ENCODE peak calls at places on chromosomes 5 and 9, in eight cellular contexts. One of them, this sample, is unnamed.

GRCh38 chr9:2235623-2236022 is 220.5 kb downstream of the SMARCA2 start:
- DNase-seq in HEK293T: no peak
- DNase-seq in SJSA1: no peak
- DNase-seq in stimulated activated CD4-positive, alpha-beta T cell treated with anti-CD3 and anti-CD28 coated beads, Interleukin-2, amount 100 ng/mL, for 48 hours: no peak
- DNase-seq in GM23248: no peak
- DNase-seq in putamen: no peak
- DNase-seq in fibroblast of mammary gland: no peak
- DNase-seq in stimulated activated CD8-positive, alpha-beta memory T cell treated with anti-CD3 and anti-CD28 coated beads, Interleukin-15, amount 100 ng/mL, for 1 hour: no peak
- DNase-seq in this sample: no peak

GRCh38 chr9:126248680-126249079 is 77.9 kb upstream of the MVB12B start:
- DNase-seq in HEK293T: no peak
- DNase-seq in SJSA1: no peak
- DNase-seq in stimulated activated CD4-positive, alpha-beta T cell treated with anti-CD3 and anti-CD28 coated beads, Interleukin-2, amount 100 ng/mL, for 48 hours: no peak
- DNase-seq in GM23248: peak
- DNase-seq in putamen: no peak
- DNase-seq in fibroblast of mammary gland: peak
- DNase-seq in stimulated activated CD8-positive, alpha-beta memory T cell treated with anti-CD3 and anti-CD28 coated beads, Interleukin-15, amount 100 ng/mL, for 1 hour: no peak
- DNase-seq in this sample: no peak

GRCh38 chr5:98309785-98310566 is 463.5 kb upstream of the RGMB start:
- DNase-seq in HEK293T: no peak
- DNase-seq in SJSA1: peak
- DNase-seq in stimulated activated CD4-positive, alpha-beta T cell treated with anti-CD3 and anti-CD28 coated beads, Interleukin-2, amount 100 ng/mL, for 48 hours: no peak
- DNase-seq in GM23248: peak
- DNase-seq in putamen: peak
- DNase-seq in fibroblast of mammary gland: peak
- DNase-seq in stimulated activated CD8-positive, alpha-beta memory T cell treated with anti-CD3 and anti-CD28 coated beads, Interleukin-15, amount 100 ng/mL, for 1 hour: no peak
- DNase-seq in this sample: no peak

GRCh38 chr9:115275753-115276152 is 157.8 kb upstream of the TNC start:
- DNase-seq in HEK293T: no peak
- DNase-seq in SJSA1: no peak
- DNase-seq in stimulated activated CD4-positive, alpha-beta T cell treated with anti-CD3 and anti-CD28 coated beads, Interleukin-2, amount 100 ng/mL, for 48 hours: no peak
- DNase-seq in GM23248: no peak
- DNase-seq in putamen: no peak
- DNase-seq in fibroblast of mammary gland: no peak
- DNase-seq in stimulated activated CD8-positive, alpha-beta memory T cell treated with anti-CD3 and anti-CD28 coated beads, Interleukin-15, amount 100 ng/mL, for 1 hour: no peak
- DNase-seq in this sample: no peak

GRCh38 chr9:126947529-126947928 is 32.9 kb downstream of the RALGPS1 start:
- DNase-seq in HEK293T: no peak
- DNase-seq in SJSA1: no peak
- DNase-seq in stimulated activated CD4-positive, alpha-beta T cell treated with anti-CD3 and anti-CD28 coated beads, Interleukin-2, amount 100 ng/mL, for 48 hours: no peak
- DNase-seq in GM23248: no peak
- DNase-seq in putamen: no peak
- DNase-seq in fibroblast of mammary gland: no peak
- DNase-seq in stimulated activated CD8-positive, alpha-beta memory T cell treated with anti-CD3 and anti-CD28 coated beads, Interleukin-15, amount 100 ng/mL, for 1 hour: no peak
- DNase-seq in this sample: no peak

GRCh38 chr5:134465856-134466240 is 54.2 kb upstream of the CDKN2AIPNL start:
- DNase-seq in HEK293T: peak
- DNase-seq in SJSA1: peak
- DNase-seq in stimulated activated CD4-positive, alpha-beta T cell treated with anti-CD3 and anti-CD28 coated beads, Interleukin-2, amount 100 ng/mL, for 48 hours: peak
- DNase-seq in GM23248: peak
- DNase-seq in putamen: peak
- DNase-seq in fibroblast of mammary gland: peak
- DNase-seq in stimulated activated CD8-positive, alpha-beta memory T cell treated with anti-CD3 and anti-CD28 coated beads, Interleukin-15, amount 100 ng/mL, for 1 hour: no peak
- DNase-seq in this sample: no peak

GRCh38 chr5:55897905-55898304 is 46.7 kb downstream of the IL31RA start:
- DNase-seq in HEK293T: no peak
- DNase-seq in SJSA1: peak
- DNase-seq in stimulated activated CD4-positive, alpha-beta T cell treated with anti-CD3 and anti-CD28 coated beads, Interleukin-2, amount 100 ng/mL, for 48 hours: no peak
- DNase-seq in GM23248: peak
- DNase-seq in putamen: no peak
- DNase-seq in fibroblast of mammary gland: peak
- DNase-seq in stimulated activated CD8-positive, alpha-beta memory T cell treated with anti-CD3 and anti-CD28 coated beads, Interleukin-15, amount 100 ng/mL, for 1 hour: no peak
- DNase-seq in this sample: no peak

GRCh38 chr5:137361275-137361674 is 137.9 kb downstream of the SPOCK1 start:
- DNase-seq in HEK293T: no peak
- DNase-seq in SJSA1: no peak
- DNase-seq in stimulated activated CD4-positive, alpha-beta T cell treated with anti-CD3 and anti-CD28 coated beads, Interleukin-2, amount 100 ng/mL, for 48 hours: no peak
- DNase-seq in GM23248: peak
- DNase-seq in putamen: no peak
- DNase-seq in fibroblast of mammary gland: no peak
- DNase-seq in stimulated activated CD8-positive, alpha-beta memory T cell treated with anti-CD3 and anti-CD28 coated beads, Interleukin-15, amount 100 ng/mL, for 1 hour: no peak
- DNase-seq in this sample: no peak

GRCh38 chr5:45800331-45800730 is 104.2 kb upstream of the HCN1 start:
- DNase-seq in HEK293T: no peak
- DNase-seq in SJSA1: no peak
- DNase-seq in stimulated activated CD4-positive, alpha-beta T cell treated with anti-CD3 and anti-CD28 coated beads, Interleukin-2, amount 100 ng/mL, for 48 hours: no peak
- DNase-seq in GM23248: no peak
- DNase-seq in putamen: no peak
- DNase-seq in fibroblast of mammary gland: no peak
- DNase-seq in stimulated activated CD8-positive, alpha-beta memory T cell treated with anti-CD3 and anti-CD28 coated beads, Interleukin-15, amount 100 ng/mL, for 1 hour: no peak
- DNase-seq in this sample: no peak

GRCh38 chr9:135137398-135137832 is 49.9 kb downstream of the OLFM1 start:
- DNase-seq in HEK293T: no peak
- DNase-seq in SJSA1: peak
- DNase-seq in stimulated activated CD4-positive, alpha-beta T cell treated with anti-CD3 and anti-CD28 coated beads, Interleukin-2, amount 100 ng/mL, for 48 hours: no peak
- DNase-seq in GM23248: peak
- DNase-seq in putamen: peak
- DNase-seq in fibroblast of mammary gland: peak
- DNase-seq in stimulated activated CD8-positive, alpha-beta memory T cell treated with anti-CD3 and anti-CD28 coated beads, Interleukin-15, amount 100 ng/mL, for 1 hour: no peak
- DNase-seq in this sample: peak

GRCh38 chr9:98140503-98140902 is 21.5 kb upstream of the TRIM14 start:
- DNase-seq in HEK293T: no peak
- DNase-seq in SJSA1: no peak
- DNase-seq in stimulated activated CD4-positive, alpha-beta T cell treated with anti-CD3 and anti-CD28 coated beads, Interleukin-2, amount 100 ng/mL, for 48 hours: no peak
- DNase-seq in GM23248: no peak
- DNase-seq in putamen: no peak
- DNase-seq in fibroblast of mammary gland: no peak
- DNase-seq in stimulated activated CD8-positive, alpha-beta memory T cell treated with anti-CD3 and anti-CD28 coated beads, Interleukin-15, amount 100 ng/mL, for 1 hour: no peak
- DNase-seq in this sample: no peak

GRCh38 chr9:111052831-111053230 is 14.6 kb upstream of the LPAR1 start:
- DNase-seq in HEK293T: no peak
- DNase-seq in SJSA1: no peak
- DNase-seq in stimulated activated CD4-positive, alpha-beta T cell treated with anti-CD3 and anti-CD28 coated beads, Interleukin-2, amount 100 ng/mL, for 48 hours: no peak
- DNase-seq in GM23248: peak
- DNase-seq in putamen: no peak
- DNase-seq in fibroblast of mammary gland: no peak
- DNase-seq in stimulated activated CD8-positive, alpha-beta memory T cell treated with anti-CD3 and anti-CD28 coated beads, Interleukin-15, amount 100 ng/mL, for 1 hour: no peak
- DNase-seq in this sample: no peak

GRCh38 chr5:132751444-132751843 is 4.2 kb downstream of the CCNI2 start:
- DNase-seq in HEK293T: no peak
- DNase-seq in SJSA1: peak
- DNase-seq in stimulated activated CD4-positive, alpha-beta T cell treated with anti-CD3 and anti-CD28 coated beads, Interleukin-2, amount 100 ng/mL, for 48 hours: no peak
- DNase-seq in GM23248: peak
- DNase-seq in putamen: no peak
- DNase-seq in fibroblast of mammary gland: peak
- DNase-seq in stimulated activated CD8-positive, alpha-beta memory T cell treated with anti-CD3 and anti-CD28 coated beads, Interleukin-15, amount 100 ng/mL, for 1 hour: no peak
- DNase-seq in this sample: no peak

GRCh38 chr5:56848206-56848605 is 32.9 kb downstream of the MAP3K1 start:
- DNase-seq in HEK293T: no peak
- DNase-seq in SJSA1: no peak
- DNase-seq in stimulated activated CD4-positive, alpha-beta T cell treated with anti-CD3 and anti-CD28 coated beads, Interleukin-2, amount 100 ng/mL, for 48 hours: no peak
- DNase-seq in GM23248: no peak
- DNase-seq in putamen: no peak
- DNase-seq in fibroblast of mammary gland: no peak
- DNase-seq in stimulated activated CD8-positive, alpha-beta memory T cell treated with anti-CD3 and anti-CD28 coated beads, Interleukin-15, amount 100 ng/mL, for 1 hour: no peak
- DNase-seq in this sample: no peak

GRCh38 chr5:132055441-132055807 is 5.0 kb upstream of the IL3 start:
- DNase-seq in HEK293T: no peak
- DNase-seq in SJSA1: no peak
- DNase-seq in stimulated activated CD4-positive, alpha-beta T cell treated with anti-CD3 and anti-CD28 coated beads, Interleukin-2, amount 100 ng/mL, for 48 hours: no peak
- DNase-seq in GM23248: no peak
- DNase-seq in putamen: no peak
- DNase-seq in fibroblast of mammary gland: no peak
- DNase-seq in stimulated activated CD8-positive, alpha-beta memory T cell treated with anti-CD3 and anti-CD28 coated beads, Interleukin-15, amount 100 ng/mL, for 1 hour: no peak
- DNase-seq in this sample: no peak

GRCh38 chr5:159442210-159442850 is 112.0 kb upstream of the IL12B start:
- DNase-seq in HEK293T: no peak
- DNase-seq in SJSA1: no peak
- DNase-seq in stimulated activated CD4-positive, alpha-beta T cell treated with anti-CD3 and anti-CD28 coated beads, Interleukin-2, amount 100 ng/mL, for 48 hours: no peak
- DNase-seq in GM23248: no peak
- DNase-seq in putamen: no peak
- DNase-seq in fibroblast of mammary gland: no peak
- DNase-seq in stimulated activated CD8-positive, alpha-beta memory T cell treated with anti-CD3 and anti-CD28 coated beads, Interleukin-15, amount 100 ng/mL, for 1 hour: no peak
- DNase-seq in this sample: no peak

GRCh38 chr9:89418882-89419641 is 78.9 kb downstream of the SEMA4D start:
- DNase-seq in HEK293T: no peak
- DNase-seq in SJSA1: no peak
- DNase-seq in stimulated activated CD4-positive, alpha-beta T cell treated with anti-CD3 and anti-CD28 coated beads, Interleukin-2, amount 100 ng/mL, for 48 hours: peak
- DNase-seq in GM23248: no peak
- DNase-seq in putamen: no peak
- DNase-seq in fibroblast of mammary gland: no peak
- DNase-seq in stimulated activated CD8-positive, alpha-beta memory T cell treated with anti-CD3 and anti-CD28 coated beads, Interleukin-15, amount 100 ng/mL, for 1 hour: peak
- DNase-seq in this sample: no peak

GRCh38 chr9:132381966-132382541 is 24.6 kb downstream of the TTF1 start:
- DNase-seq in HEK293T: no peak
- DNase-seq in SJSA1: no peak
- DNase-seq in stimulated activated CD4-positive, alpha-beta T cell treated with anti-CD3 and anti-CD28 coated beads, Interleukin-2, amount 100 ng/mL, for 48 hours: no peak
- DNase-seq in GM23248: no peak
- DNase-seq in putamen: no peak
- DNase-seq in fibroblast of mammary gland: no peak
- DNase-seq in stimulated activated CD8-positive, alpha-beta memory T cell treated with anti-CD3 and anti-CD28 coated beads, Interleukin-15, amount 100 ng/mL, for 1 hour: no peak
- DNase-seq in this sample: no peak

GRCh38 chr5:53556001-53556400 is 4.4 kb upstream of the NDUFS4 start:
- DNase-seq in HEK293T: no peak
- DNase-seq in SJSA1: no peak
- DNase-seq in stimulated activated CD4-positive, alpha-beta T cell treated with anti-CD3 and anti-CD28 coated beads, Interleukin-2, amount 100 ng/mL, for 48 hours: no peak
- DNase-seq in GM23248: no peak
- DNase-seq in putamen: no peak
- DNase-seq in fibroblast of mammary gland: no peak
- DNase-seq in stimulated activated CD8-positive, alpha-beta memory T cell treated with anti-CD3 and anti-CD28 coated beads, Interleukin-15, amount 100 ng/mL, for 1 hour: no peak
- DNase-seq in this sample: no peak

GRCh38 chr9:88197016-88197415 is 58.7 kb upstream of the SPATA31C2 start:
- DNase-seq in HEK293T: no peak
- DNase-seq in SJSA1: no peak
- DNase-seq in stimulated activated CD4-positive, alpha-beta T cell treated with anti-CD3 and anti-CD28 coated beads, Interleukin-2, amount 100 ng/mL, for 48 hours: no peak
- DNase-seq in GM23248: peak
- DNase-seq in putamen: no peak
- DNase-seq in fibroblast of mammary gland: peak
- DNase-seq in stimulated activated CD8-positive, alpha-beta memory T cell treated with anti-CD3 and anti-CD28 coated beads, Interleukin-15, amount 100 ng/mL, for 1 hour: no peak
- DNase-seq in this sample: no peak

GRCh38 chr5:91306497-91306896 is 76.6 kb downstream of the ARRDC3 start:
- DNase-seq in HEK293T: no peak
- DNase-seq in SJSA1: no peak
- DNase-seq in stimulated activated CD4-positive, alpha-beta T cell treated with anti-CD3 and anti-CD28 coated beads, Interleukin-2, amount 100 ng/mL, for 48 hours: no peak
- DNase-seq in GM23248: peak
- DNase-seq in putamen: no peak
- DNase-seq in fibroblast of mammary gland: peak
- DNase-seq in stimulated activated CD8-positive, alpha-beta memory T cell treated with anti-CD3 and anti-CD28 coated beads, Interleukin-15, amount 100 ng/mL, for 1 hour: no peak
- DNase-seq in this sample: no peak

GRCh38 chr9:126057869-126058467 is 268.7 kb upstream of the MVB12B start:
- DNase-seq in HEK293T: no peak
- DNase-seq in SJSA1: no peak
- DNase-seq in stimulated activated CD4-positive, alpha-beta T cell treated with anti-CD3 and anti-CD28 coated beads, Interleukin-2, amount 100 ng/mL, for 48 hours: no peak
- DNase-seq in GM23248: no peak
- DNase-seq in putamen: no peak
- DNase-seq in fibroblast of mammary gland: no peak
- DNase-seq in stimulated activated CD8-positive, alpha-beta memory T cell treated with anti-CD3 and anti-CD28 coated beads, Interleukin-15, amount 100 ng/mL, for 1 hour: no peak
- DNase-seq in this sample: no peak

GRCh38 chr9:130893250-130894101 is 3.1 kb downstream of the QRFP start:
- DNase-seq in HEK293T: no peak
- DNase-seq in SJSA1: no peak
- DNase-seq in stimulated activated CD4-positive, alpha-beta T cell treated with anti-CD3 and anti-CD28 coated beads, Interleukin-2, amount 100 ng/mL, for 48 hours: no peak
- DNase-seq in GM23248: no peak
- DNase-seq in putamen: no peak
- DNase-seq in fibroblast of mammary gland: no peak
- DNase-seq in stimulated activated CD8-positive, alpha-beta memory T cell treated with anti-CD3 and anti-CD28 coated beads, Interleukin-15, amount 100 ng/mL, for 1 hour: no peak
- DNase-seq in this sample: no peak

GRCh38 chr5:80975065-80975464 is 14.9 kb downstream of the RASGRF2 start:
- DNase-seq in HEK293T: no peak
- DNase-seq in SJSA1: no peak
- DNase-seq in stimulated activated CD4-positive, alpha-beta T cell treated with anti-CD3 and anti-CD28 coated beads, Interleukin-2, amount 100 ng/mL, for 48 hours: no peak
- DNase-seq in GM23248: no peak
- DNase-seq in putamen: no peak
- DNase-seq in fibroblast of mammary gland: no peak
- DNase-seq in stimulated activated CD8-positive, alpha-beta memory T cell treated with anti-CD3 and anti-CD28 coated beads, Interleukin-15, amount 100 ng/mL, for 1 hour: no peak
- DNase-seq in this sample: no peak

GRCh38 chr5:16913840-16914435 is 22.1 kb downstream of the MYO10 start:
- DNase-seq in HEK293T: no peak
- DNase-seq in SJSA1: no peak
- DNase-seq in stimulated activated CD4-positive, alpha-beta T cell treated with anti-CD3 and anti-CD28 coated beads, Interleukin-2, amount 100 ng/mL, for 48 hours: no peak
- DNase-seq in GM23248: no peak
- DNase-seq in putamen: no peak
- DNase-seq in fibroblast of mammary gland: no peak
- DNase-seq in stimulated activated CD8-positive, alpha-beta memory T cell treated with anti-CD3 and anti-CD28 coated beads, Interleukin-15, amount 100 ng/mL, for 1 hour: no peak
- DNase-seq in this sample: no peak

GRCh38 chr5:108398964-108399363 is 17.1 kb upstream of the FBXL17 start:
- DNase-seq in HEK293T: no peak
- DNase-seq in SJSA1: no peak
- DNase-seq in stimulated activated CD4-positive, alpha-beta T cell treated with anti-CD3 and anti-CD28 coated beads, Interleukin-2, amount 100 ng/mL, for 48 hours: no peak
- DNase-seq in GM23248: no peak
- DNase-seq in putamen: no peak
- DNase-seq in fibroblast of mammary gland: no peak
- DNase-seq in stimulated activated CD8-positive, alpha-beta memory T cell treated with anti-CD3 and anti-CD28 coated beads, Interleukin-15, amount 100 ng/mL, for 1 hour: no peak
- DNase-seq in this sample: no peak

GRCh38 chr5:175487514-175488222 is 9.3 kb downstream of the SFXN1 start:
- DNase-seq in HEK293T: no peak
- DNase-seq in SJSA1: no peak
- DNase-seq in stimulated activated CD4-positive, alpha-beta T cell treated with anti-CD3 and anti-CD28 coated beads, Interleukin-2, amount 100 ng/mL, for 48 hours: no peak
- DNase-seq in GM23248: no peak
- DNase-seq in putamen: no peak
- DNase-seq in fibroblast of mammary gland: no peak
- DNase-seq in stimulated activated CD8-positive, alpha-beta memory T cell treated with anti-CD3 and anti-CD28 coated beads, Interleukin-15, amount 100 ng/mL, for 1 hour: no peak
- DNase-seq in this sample: no peak

GRCh38 chr5:135364416-135365262 is 34.4 kb downstream of the MACROH2A1 start:
- DNase-seq in HEK293T: no peak
- DNase-seq in SJSA1: no peak
- DNase-seq in stimulated activated CD4-positive, alpha-beta T cell treated with anti-CD3 and anti-CD28 coated beads, Interleukin-2, amount 100 ng/mL, for 48 hours: no peak
- DNase-seq in GM23248: no peak
- DNase-seq in putamen: no peak
- DNase-seq in fibroblast of mammary gland: no peak
- DNase-seq in stimulated activated CD8-positive, alpha-beta memory T cell treated with anti-CD3 and anti-CD28 coated beads, Interleukin-15, amount 100 ng/mL, for 1 hour: no peak
- DNase-seq in this sample: peak

GRCh38 chr9:94672811-94673487 is 33.6 kb upstream of the FBP1 start:
- DNase-seq in HEK293T: no peak
- DNase-seq in SJSA1: no peak
- DNase-seq in stimulated activated CD4-positive, alpha-beta T cell treated with anti-CD3 and anti-CD28 coated beads, Interleukin-2, amount 100 ng/mL, for 48 hours: no peak
- DNase-seq in GM23248: peak
- DNase-seq in putamen: no peak
- DNase-seq in fibroblast of mammary gland: peak
- DNase-seq in stimulated activated CD8-positive, alpha-beta memory T cell treated with anti-CD3 and anti-CD28 coated beads, Interleukin-15, amount 100 ng/mL, for 1 hour: no peak
- DNase-seq in this sample: no peak

GRCh38 chr9:83466877-83467276 is 71.3 kb downstream of the FRMD3 start:
- DNase-seq in HEK293T: no peak
- DNase-seq in SJSA1: no peak
- DNase-seq in stimulated activated CD4-positive, alpha-beta T cell treated with anti-CD3 and anti-CD28 coated beads, Interleukin-2, amount 100 ng/mL, for 48 hours: no peak
- DNase-seq in GM23248: no peak
- DNase-seq in putamen: no peak
- DNase-seq in fibroblast of mammary gland: no peak
- DNase-seq in stimulated activated CD8-positive, alpha-beta memory T cell treated with anti-CD3 and anti-CD28 coated beads, Interleukin-15, amount 100 ng/mL, for 1 hour: no peak
- DNase-seq in this sample: no peak

GRCh38 chr5:61768692-61769281 is 436.7 kb downstream of the ZSWIM6 start:
- DNase-seq in HEK293T: peak
- DNase-seq in SJSA1: peak
- DNase-seq in stimulated activated CD4-positive, alpha-beta T cell treated with anti-CD3 and anti-CD28 coated beads, Interleukin-2, amount 100 ng/mL, for 48 hours: no peak
- DNase-seq in GM23248: peak
- DNase-seq in putamen: no peak
- DNase-seq in fibroblast of mammary gland: peak
- DNase-seq in stimulated activated CD8-positive, alpha-beta memory T cell treated with anti-CD3 and anti-CD28 coated beads, Interleukin-15, amount 100 ng/mL, for 1 hour: no peak
- DNase-seq in this sample: no peak

GRCh38 chr9:113580041-113580953 is 116.8 kb downstream of the RGS3 start:
- DNase-seq in HEK293T: no peak
- DNase-seq in SJSA1: no peak
- DNase-seq in stimulated activated CD4-positive, alpha-beta T cell treated with anti-CD3 and anti-CD28 coated beads, Interleukin-2, amount 100 ng/mL, for 48 hours: peak
- DNase-seq in GM23248: peak
- DNase-seq in putamen: peak
- DNase-seq in fibroblast of mammary gland: peak
- DNase-seq in stimulated activated CD8-positive, alpha-beta memory T cell treated with anti-CD3 and anti-CD28 coated beads, Interleukin-15, amount 100 ng/mL, for 1 hour: peak
- DNase-seq in this sample: peak